ENCODE peak calls at places on chromosomes 3 and 15, in four cellular contexts. F, Q, L and E are unnamed samples.

GRCh38 chr15:89356634-89357298 is 22.1 kb upstream of the POLG start:
- DNase-seq in F (peak), Q (no peak), L (no peak), E (no peak)

GRCh38 chr15:72778796-72779195 is 4.8 kb downstream of the ADPGK start:
- DNase-seq in F (no peak), Q (no peak), L (no peak), E (no peak)

GRCh38 chr15:82540984-82541431 is 751 bp upstream of the RPS17 start:
- DNase-seq in F (no peak), Q (no peak), L (peak), E (no peak)

GRCh38 chr3:53109822-53110771 is 20.1 kb downstream of the RFT1 start:
- DNase-seq in F (no peak), Q (no peak), L (peak), E (peak)

GRCh38 chr15:39230205-39230916 is 350.5 kb upstream of the THBS1 start:
- DNase-seq in F (no peak), Q (no peak), L (no peak), E (no peak)

GRCh38 chr15:90930861-90931629 is 1.3 kb downstream of the HDDC3 start:
- DNase-seq in F (no peak), Q (no peak), L (no peak), E (no peak)

GRCh38 chr3:181901626-181902025 is 189.9 kb downstream of the SOX2 start:
- DNase-seq in F (no peak), Q (no peak), L (no peak), E (no peak)

GRCh38 chr15:23447107-23447500 is at the start of gene GOLGA6L2:
- DNase-seq in F (peak), Q (no peak), L (no peak), E (no peak)

GRCh38 chr3:170639003-170639402 is 53.1 kb upstream of the SLC7A14 start:
- DNase-seq in F (no peak), Q (no peak), L (no peak), E (no peak)

GRCh38 chr3:131738095-131738494 is 235.3 kb upstream of the MRPL3 start:
- DNase-seq in F (no peak), Q (no peak), L (no peak), E (no peak)

GRCh38 chr3:49500408-49501257 is 30.6 kb downstream of the DAG1 start:
- DNase-seq in F (peak), Q (no peak), L (no peak), E (no peak)

GRCh38 chr3:135907422-135908165 is 57.9 kb upstream of the PPP2R3A start:
- DNase-seq in F (no peak), Q (no peak), L (no peak), E (no peak)

GRCh38 chr3:51642462-51642861 is 28.6 kb upstream of the TEX264 start:
- DNase-seq in F (no peak), Q (no peak), L (no peak), E (peak)

GRCh38 chr15:71440479-71441071 is 325.3 kb downstream of the THSD4 start:
- DNase-seq in F (peak), Q (no peak), L (peak), E (peak)

GRCh38 chr15:87949214-87949933 is 307.2 kb downstream of the NTRK3 start:
- DNase-seq in F (no peak), Q (no peak), L (no peak), E (no peak)

GRCh38 chr3:195180490-195181106 is 90.4 kb downstream of the XXYLT1 start:
- DNase-seq in F (no peak), Q (no peak), L (no peak), E (no peak)

GRCh38 chr3:20104167-20104661 is 64.0 kb downstream of the KAT2B start:
- DNase-seq in F (no peak), Q (no peak), L (no peak), E (peak)

GRCh38 chr3:112101946-112102345 is 15.8 kb downstream of the C3orf52 start:
- DNase-seq in F (peak), Q (no peak), L (no peak), E (no peak)

GRCh38 chr3:15206662-15207576 is 873 bp downstream of the CAPN7 start:
- DNase-seq in F (peak), Q (no peak), L (peak), E (peak)

GRCh38 chr3:62529230-62529629 is 155.9 kb upstream of the FEZF2 start:
- DNase-seq in F (peak), Q (no peak), L (peak), E (no peak)

GRCh38 chr3:127815641-127816605 is 6.4 kb downstream of the MGLL start:
- DNase-seq in F (no peak), Q (no peak), L (no peak), E (no peak)

GRCh38 chr3:10935028-10935427 is 57.5 kb upstream of the SLC6A1 start:
- DNase-seq in F (no peak), Q (no peak), L (no peak), E (no peak)

GRCh38 chr3:179801263-179801662 is 148.4 kb downstream of the USP13 start:
- DNase-seq in F (no peak), Q (no peak), L (no peak), E (no peak)

GRCh38 chr3:188819939-188820338 is 351.8 kb upstream of the TPRG1 start:
- DNase-seq in F (no peak), Q (no peak), L (no peak), E (no peak)

GRCh38 chr15:73840771-73841170 is 32.6 kb upstream of the TBC1D21 start:
- DNase-seq in F (no peak), Q (no peak), L (no peak), E (no peak)